ENCODE peak calls at places on chromosome 12, in four cellular contexts. One of them, this sample, is unnamed.

GRCh38 chr12:122846622-122847515 is 11.6 kb downstream of the HIP1R start:
- DNase-seq in K562: no peak
- DNase-seq in GM12891: no peak
- DNase-seq in GM12878: no peak
- DNase-seq in this sample: no peak

GRCh38 chr12:124007810-124008570 is 35.0 kb downstream of the ZNF664 start:
- DNase-seq in K562: no peak
- DNase-seq in GM12891: no peak
- DNase-seq in GM12878: no peak
- DNase-seq in this sample: peak; percentile 24

GRCh38 chr12:11823593-11823992 is 174.1 kb downstream of the ETV6 start:
- DNase-seq in K562: no peak
- DNase-seq in GM12891: no peak
- DNase-seq in GM12878: no peak
- DNase-seq in this sample: no peak

GRCh38 chr12:129294868-129295267 is 441.6 kb downstream of the GLT1D1 start:
- DNase-seq in K562: no peak
- DNase-seq in GM12891: no peak
- DNase-seq in GM12878: no peak
- DNase-seq in this sample: no peak

GRCh38 chr12:53752651-53753050 is 872 bp upstream of the CISTR start:
- DNase-seq in K562: no peak
- DNase-seq in GM12891: no peak
- DNase-seq in GM12878: no peak
- DNase-seq in this sample: no peak

GRCh38 chr12:3681595-3681921 is 71.4 kb downstream of the CRACR2A start:
- DNase-seq in K562: no peak
- DNase-seq in GM12891: no peak
- DNase-seq in GM12878: no peak
- DNase-seq in this sample: no peak

GRCh38 chr12:112031472-112031871 is 18.2 kb downstream of the ERP29 start:
- DNase-seq in K562: no peak
- DNase-seq in GM12891: no peak
- DNase-seq in GM12878: no peak
- DNase-seq in this sample: no peak

GRCh38 chr12:39682689-39683477 is 63.3 kb upstream of the ABCD2 start:
- DNase-seq in K562: no peak
- DNase-seq in GM12891: no peak
- DNase-seq in GM12878: no peak
- DNase-seq in this sample: no peak

GRCh38 chr12:69036533-69036932 is 103.6 kb upstream of the CPM start:
- DNase-seq in K562: no peak
- DNase-seq in GM12891: no peak
- DNase-seq in GM12878: no peak
- DNase-seq in this sample: no peak

GRCh38 chr12:51028126-51028810 is 2.1 kb upstream of the SLC11A2 start:
- DNase-seq in K562: peak; percentile 53
- DNase-seq in GM12891: no peak
- DNase-seq in GM12878: no peak
- DNase-seq in this sample: peak; percentile 88

GRCh38 chr12:49279706-49280159 is 14.9 kb downstream of the TUBA1C start:
- DNase-seq in K562: no peak
- DNase-seq in GM12891: no peak
- DNase-seq in GM12878: no peak
- DNase-seq in this sample: no peak

GRCh38 chr12:19199322-19199721 is 69.8 kb downstream of the PLEKHA5 start:
- DNase-seq in K562: no peak
- DNase-seq in GM12891: no peak
- DNase-seq in GM12878: no peak
- DNase-seq in this sample: no peak

GRCh38 chr12:112380663-112381420 is 1.4 kb downstream of the HECTD4 start:
- DNase-seq in K562: no peak
- DNase-seq in GM12891: no peak
- DNase-seq in GM12878: no peak
- DNase-seq in this sample: no peak

GRCh38 chr12:110702081-110702480 is 13.2 kb upstream of the HVCN1 start:
- DNase-seq in K562: no peak
- DNase-seq in GM12891: no peak
- DNase-seq in GM12878: no peak
- DNase-seq in this sample: no peak

GRCh38 chr12:45962553-45963325 is 27.6 kb downstream of the SCAF11 start:
- DNase-seq in K562: no peak
- DNase-seq in GM12891: no peak
- DNase-seq in GM12878: no peak
- DNase-seq in this sample: no peak

GRCh38 chr12:33795536-33795935 is 226.8 kb upstream of the ALG10 start:
- DNase-seq in K562: no peak
- DNase-seq in GM12891: no peak
- DNase-seq in GM12878: no peak
- DNase-seq in this sample: no peak

GRCh38 chr12:108337235-108338223 is 1.6 kb downstream of the CMKLR1 start:
- DNase-seq in K562: peak; percentile 89
- DNase-seq in GM12891: peak; percentile 37
- DNase-seq in GM12878: no peak
- DNase-seq in this sample: peak; percentile 26

GRCh38 chr12:26493656-26494055 is 298.3 kb downstream of the SSPN start:
- DNase-seq in K562: no peak
- DNase-seq in GM12891: no peak
- DNase-seq in GM12878: no peak
- DNase-seq in this sample: no peak

GRCh38 chr12:108498136-108498535 is 16.9 kb upstream of the FICD start:
- DNase-seq in K562: no peak
- DNase-seq in GM12891: no peak
- DNase-seq in GM12878: no peak
- DNase-seq in this sample: no peak

GRCh38 chr12:130949806-130950205 is 3.9 kb upstream of the ADGRD1 start:
- DNase-seq in K562: no peak
- DNase-seq in GM12891: no peak
- DNase-seq in GM12878: no peak
- DNase-seq in this sample: no peak

GRCh38 chr12:5166976-5167375 is 123.3 kb downstream of the KCNA5 start:
- DNase-seq in K562: no peak
- DNase-seq in GM12891: no peak
- DNase-seq in GM12878: no peak
- DNase-seq in this sample: no peak

GRCh38 chr12:108730337-108731104 is 797 bp downstream of the CORO1C start:
- DNase-seq in K562: peak; percentile 69
- DNase-seq in GM12891: peak; percentile 30
- DNase-seq in GM12878: no peak
- DNase-seq in this sample: no peak

GRCh38 chr12:110135012-110135411 is 10.9 kb downstream of the IFT81 start:
- DNase-seq in K562: no peak
- DNase-seq in GM12891: no peak
- DNase-seq in GM12878: no peak
- DNase-seq in this sample: no peak

GRCh38 chr12:20125259-20125919 is 242.9 kb upstream of the PDE3A start:
- DNase-seq in K562: no peak
- DNase-seq in GM12891: no peak
- DNase-seq in GM12878: no peak
- DNase-seq in this sample: no peak

GRCh38 chr12:40232602-40233001 is 7.8 kb downstream of the LRRK2 start:
- DNase-seq in K562: no peak
- DNase-seq in GM12891: no peak
- DNase-seq in GM12878: no peak
- DNase-seq in this sample: no peak

GRCh38 chr12:53325539-53326061 is 4.2 kb upstream of the AAAS start:
- DNase-seq in K562: no peak
- DNase-seq in GM12891: peak; percentile 42
- DNase-seq in GM12878: no peak
- DNase-seq in this sample: no peak

GRCh38 chr12:51911307-51911706 is 4.0 kb downstream of the ACVRL1 start:
- DNase-seq in K562: no peak
- DNase-seq in GM12891: no peak
- DNase-seq in GM12878: no peak
- DNase-seq in this sample: no peak

GRCh38 chr12:44654641-44655625 is 221.2 kb downstream of the NELL2 start:
- DNase-seq in K562: no peak
- DNase-seq in GM12891: no peak
- DNase-seq in GM12878: no peak
- DNase-seq in this sample: no peak

GRCh38 chr12:114711689-114712152 is 27.7 kb upstream of the TBX3 start:
- DNase-seq in K562: no peak
- DNase-seq in GM12891: no peak
- DNase-seq in GM12878: no peak
- DNase-seq in this sample: no peak

GRCh38 chr12:94586589-94587259 is 63.6 kb downstream of the TMCC3 start:
- DNase-seq in K562: no peak
- DNase-seq in GM12891: no peak
- DNase-seq in GM12878: no peak
- DNase-seq in this sample: no peak

GRCh38 chr12:126856958-126857357 is 1410.0 kb upstream of the TMEM132C start:
- DNase-seq in K562: no peak
- DNase-seq in GM12891: no peak
- DNase-seq in GM12878: no peak
- DNase-seq in this sample: no peak

GRCh38 chr12:14460212-14460841 is 94.8 kb downstream of the ATF7IP start:
- DNase-seq in K562: no peak
- DNase-seq in GM12891: no peak
- DNase-seq in GM12878: no peak
- DNase-seq in this sample: no peak

GRCh38 chr12:93005928-93006654 is 77.0 kb upstream of the EEA1 start:
- DNase-seq in K562: no peak
- DNase-seq in GM12891: no peak
- DNase-seq in GM12878: no peak
- DNase-seq in this sample: no peak

GRCh38 chr12:3131129-3131528 is 54.0 kb downstream of the TSPAN9 start:
- DNase-seq in K562: no peak
- DNase-seq in GM12891: no peak
- DNase-seq in GM12878: no peak
- DNase-seq in this sample: no peak

GRCh38 chr12:59736786-59737185 is 141.0 kb downstream of the SLC16A7 start:
- DNase-seq in K562: no peak
- DNase-seq in GM12891: no peak
- DNase-seq in GM12878: no peak
- DNase-seq in this sample: no peak

GRCh38 chr12:7116196-7116595 is 7.2 kb upstream of the C1RL start:
- DNase-seq in K562: no peak
- DNase-seq in GM12891: no peak
- DNase-seq in GM12878: no peak
- DNase-seq in this sample: no peak

GRCh38 chr12:82708507-82708906 is 21.8 kb downstream of the TMTC2 start:
- DNase-seq in K562: no peak
- DNase-seq in GM12891: no peak
- DNase-seq in GM12878: no peak
- DNase-seq in this sample: no peak

GRCh38 chr12:45051490-45052105 is 699 bp upstream of the DBX2 start:
- DNase-seq in K562: no peak
- DNase-seq in GM12891: no peak
- DNase-seq in GM12878: no peak
- DNase-seq in this sample: no peak

GRCh38 chr12:132429932-132430643 is 59.9 kb upstream of the FBRSL1 start:
- DNase-seq in K562: peak; percentile 78
- DNase-seq in GM12891: peak; percentile 78
- DNase-seq in GM12878: no peak
- DNase-seq in this sample: peak; percentile 65
- TF ChIP-seq SPI1 in K562: no peak
- TF ChIP-seq SPI1 in GM12891: no peak
- TF ChIP-seq SPI1 in GM12878: no peak
- TF ChIP-seq SPI1 in this sample: no peak

GRCh38 chr12:23433121-23433520 is 516.3 kb downstream of the SOX5 start:
- DNase-seq in K562: no peak
- DNase-seq in GM12891: no peak
- DNase-seq in GM12878: no peak
- DNase-seq in this sample: no peak
- TF ChIP-seq SPI1 in K562: no peak
- TF ChIP-seq SPI1 in GM12891: no peak
- TF ChIP-seq SPI1 in GM12878: no peak
- TF ChIP-seq SPI1 in this sample: no peak

GRCh38 chr12:116060765-116061164 is 216.7 kb downstream of the MED13L start:
- DNase-seq in K562: no peak
- DNase-seq in GM12891: peak; percentile 13
- DNase-seq in GM12878: peak; percentile 37
- DNase-seq in this sample: peak; percentile 4

GRCh38 chr12:116058574-116058973 is 218.9 kb downstream of the MED13L start:
- DNase-seq in K562: no peak
- DNase-seq in GM12891: no peak
- DNase-seq in GM12878: no peak
- DNase-seq in this sample: no peak

GRCh38 chr12:116057356-116057755 is 220.1 kb downstream of the MED13L start:
- DNase-seq in K562: no peak
- DNase-seq in GM12891: no peak
- DNase-seq in GM12878: no peak
- DNase-seq in this sample: no peak

GRCh38 chr12:116062698-116063097 is 214.8 kb downstream of the MED13L start:
- DNase-seq in K562: no peak
- DNase-seq in GM12891: no peak
- DNase-seq in GM12878: no peak
- DNase-seq in this sample: no peak

GRCh38 chr12:116059901-116060300 is 217.6 kb downstream of the MED13L start:
- DNase-seq in K562: no peak
- DNase-seq in GM12891: no peak
- DNase-seq in GM12878: no peak
- DNase-seq in this sample: no peak
- TF ChIP-seq SPI1 in K562: no peak
- TF ChIP-seq SPI1 in GM12891: no peak
- TF ChIP-seq SPI1 in GM12878: no peak
- TF ChIP-seq SPI1 in this sample: no peak

GRCh38 chr12:90078344-90078743 is 369.7 kb upstream of the ATP2B1 start:
- DNase-seq in K562: no peak
- DNase-seq in GM12891: no peak
- DNase-seq in GM12878: no peak
- DNase-seq in this sample: no peak

GRCh38 chr12:90074086-90074485 is 365.4 kb upstream of the ATP2B1 start:
- DNase-seq in K562: no peak
- DNase-seq in GM12891: no peak
- DNase-seq in GM12878: no peak
- DNase-seq in this sample: no peak

GRCh38 chr12:90075685-90076084 is 367.0 kb upstream of the ATP2B1 start:
- DNase-seq in K562: no peak
- DNase-seq in GM12891: no peak
- DNase-seq in GM12878: no peak
- DNase-seq in this sample: no peak

GRCh38 chr12:90079811-90080210 is 371.2 kb upstream of the ATP2B1 start:
- DNase-seq in K562: no peak
- DNase-seq in GM12891: no peak
- DNase-seq in GM12878: no peak
- DNase-seq in this sample: no peak

GRCh38 chr12:90076851-90077319 is 368.2 kb upstream of the ATP2B1 start:
- DNase-seq in K562: no peak
- DNase-seq in GM12891: no peak
- DNase-seq in GM12878: no peak
- DNase-seq in this sample: no peak
- TF ChIP-seq SPI1 in K562: no peak
- TF ChIP-seq SPI1 in GM12891: no peak
- TF ChIP-seq SPI1 in GM12878: no peak
- TF ChIP-seq SPI1 in this sample: no peak

GRCh38 chr12:15546102-15546701 is 223.9 kb downstream of the PTPRO start:
- DNase-seq in K562: no peak
- DNase-seq in GM12891: no peak
- DNase-seq in GM12878: peak; percentile 25
- DNase-seq in this sample: no peak
- TF ChIP-seq SPI1 in K562: no peak
- TF ChIP-seq SPI1 in GM12891: peak; percentile 39
- TF ChIP-seq SPI1 in GM12878: peak; percentile 46
- TF ChIP-seq SPI1 in this sample: peak; percentile 70

GRCh38 chr12:29655861-29656260 is 127.9 kb downstream of the TMTC1 start:
- DNase-seq in K562: no peak
- DNase-seq in GM12891: no peak
- DNase-seq in GM12878: no peak
- DNase-seq in this sample: no peak
- TF ChIP-seq SPI1 in K562: no peak
- TF ChIP-seq SPI1 in GM12891: no peak
- TF ChIP-seq SPI1 in GM12878: no peak
- TF ChIP-seq SPI1 in this sample: no peak